ENCODE peak calls at places on chromosomes 12 and 14, in seven cellular contexts. Y, L, M, K, F, O and E are unnamed samples.

GRCh38 chr12:104285740-104286537 is 17.6 kb upstream of the EID3 start:
- DNase-seq in M (no peak), K (no peak), F (no peak), Y (peak), O (no peak), L (no peak), E (peak)

GRCh38 chr12:105228494-105228893 is 7.5 kb downstream of the APPL2 start:
- DNase-seq in F (no peak), O (peak), Y (no peak), M (peak), K (no peak), L (no peak), E (peak)

GRCh38 chr14:99964979-99965378 is 100.2 kb upstream of the EVL start:
- DNase-seq in F (no peak), L (no peak), Y (no peak), M (no peak), O (no peak), K (no peak), E (no peak)

GRCh38 chr14:96359959-96360358 is 3.2 kb downstream of the ATG2B start:
- DNase-seq in M (no peak), L (no peak), K (no peak), F (no peak), O (no peak), Y (no peak), E (no peak)

GRCh38 chr14:71320734-71321555 is 413.7 kb downstream of the PCNX1 start:
- DNase-seq in M (peak), F (peak), Y (peak), K (peak), L (peak), O (peak), E (peak)

GRCh38 chr14:75310295-75311059 is 31.8 kb downstream of the FOS start:
- DNase-seq in Y (no peak), O (peak), L (no peak), F (peak), K (peak), M (peak), E (no peak)

GRCh38 chr14:38210587-38211257 is 3.0 kb downstream of the SSTR1 start:
- DNase-seq in Y (no peak), F (peak), M (peak), K (peak), O (peak), L (no peak), E (peak)

GRCh38 chr14:51716610-51717009 is 64.9 kb downstream of the FRMD6 start:
- DNase-seq in K (no peak), L (no peak), F (no peak), O (no peak), Y (no peak), M (no peak), E (no peak)

GRCh38 chr12:39935839-39936238 is 170.0 kb downstream of the SLC2A13 start:
- DNase-seq in Y (no peak), F (no peak), K (no peak), M (no peak), O (no peak), L (no peak), E (no peak)

GRCh38 chr14:91484186-91484585 is 25.9 kb downstream of the PPP4R3A start:
- DNase-seq in L (no peak), F (peak), O (no peak), Y (peak), K (no peak), M (no peak), E (no peak)

GRCh38 chr12:106709068-106709511 is 65.4 kb upstream of the RIC8B start:
- DNase-seq in K (no peak), M (no peak), L (no peak), Y (no peak), F (peak), O (no peak), E (no peak)

GRCh38 chr12:77374687-77375086 is 309.3 kb upstream of the E2F7 start:
- DNase-seq in O (no peak), Y (no peak), K (no peak), M (no peak), L (no peak), F (no peak), E (no peak)

GRCh38 chr12:3119745-3120660 is 42.8 kb downstream of the TSPAN9 start:
- DNase-seq in K (no peak), F (no peak), Y (no peak), L (no peak), M (peak), O (peak), E (no peak)

GRCh38 chr12:24630446-24630845 is 318.5 kb downstream of the BCAT1 start:
- DNase-seq in Y (no peak), F (peak), M (no peak), O (no peak), K (no peak), L (no peak), E (no peak)

GRCh38 chr12:114954626-114955025 is 270.7 kb upstream of the TBX3 start:
- DNase-seq in K (no peak), Y (no peak), M (peak), F (no peak), L (no peak), O (no peak), E (no peak)

GRCh38 chr12:47133981-47134380 is 54.2 kb upstream of the AMIGO2 start:
- DNase-seq in O (no peak), F (no peak), L (no peak), Y (no peak), K (no peak), M (no peak), E (no peak)

GRCh38 chr12:106342397-106343212 is 14.9 kb upstream of the POLR3B start:
- DNase-seq in O (peak), K (no peak), M (peak), Y (no peak), F (no peak), L (no peak), E (no peak)

GRCh38 chr12:62438098-62438692 is 28.4 kb upstream of the MON2 start:
- DNase-seq in F (peak), M (peak), O (peak), L (no peak), Y (peak), K (peak), E (peak)

GRCh38 chr12:68489273-68489672 is 121.4 kb upstream of the RAP1B start:
- DNase-seq in F (no peak), Y (no peak), L (no peak), K (no peak), M (no peak), O (no peak), E (no peak)

DNA sequence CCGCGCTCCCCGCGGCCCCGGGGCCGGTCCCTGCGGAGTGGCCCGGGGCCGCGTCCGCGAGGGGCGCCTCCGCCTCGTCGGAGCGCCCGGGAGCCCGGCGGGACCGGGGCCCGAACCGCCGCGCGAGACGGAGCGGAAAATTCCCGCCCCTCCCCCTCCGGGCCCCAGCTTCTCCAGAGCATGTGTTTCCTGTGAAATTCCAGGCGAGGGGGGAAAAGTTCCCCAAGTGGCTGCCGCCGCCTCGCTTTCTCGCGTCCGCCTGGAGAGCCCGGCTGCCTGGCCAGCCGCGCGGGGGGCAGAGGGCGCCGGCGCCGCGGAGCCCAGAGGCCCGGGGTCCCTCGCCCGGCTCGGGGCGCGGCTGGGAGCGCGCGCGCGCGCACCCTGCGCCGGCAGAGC is 886 bp downstream of the CACNA1C start:
- DNase-seq in Y (no peak), O (no peak), M (peak), F (peak), L (no peak), K (no peak), E (no peak)
- TF ChIP-seq CTCF in Y (no peak), O (no peak), M (no peak), F (no peak), L (no peak), K (no peak), E (no peak)

GRCh38 chr12:85947286-85947685 is 73.2 kb downstream of the NTS start:
- DNase-seq in F (peak), O (no peak), L (no peak), K (no peak), Y (no peak), M (no peak), E (no peak)

GRCh38 chr12:85955127-85955526 is 81.0 kb downstream of the NTS start:
- DNase-seq in L (no peak), K (no peak), F (peak), Y (no peak), M (peak), O (no peak), E (no peak)

GRCh38 chr12:85948340-85948739 is 74.2 kb downstream of the NTS start:
- DNase-seq in F (no peak), L (no peak), M (no peak), K (no peak), O (no peak), Y (no peak), E (no peak)

GRCh38 chr12:85949253-85949652 is 75.2 kb downstream of the NTS start:
- DNase-seq in F (peak), Y (no peak), L (no peak), K (no peak), O (no peak), M (no peak), E (no peak)

DNA sequence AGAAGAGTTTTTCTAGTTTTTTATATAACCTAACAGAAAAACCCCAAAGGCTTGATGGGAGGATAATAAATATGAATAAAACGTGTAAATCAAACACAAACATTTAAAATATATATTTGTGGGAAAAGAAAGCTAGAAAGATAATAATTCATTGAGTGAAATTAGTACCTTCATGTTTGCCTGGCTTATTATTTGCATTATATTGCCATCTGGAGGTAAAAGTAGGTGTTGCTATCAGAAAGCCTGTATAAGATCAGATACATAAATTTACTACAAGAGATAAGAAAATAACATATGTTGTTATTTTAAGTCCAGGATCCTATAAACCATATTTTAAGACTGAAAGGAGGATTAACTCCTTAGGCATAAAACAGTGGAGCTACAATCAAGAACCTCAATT is 77.7 kb downstream of the NTS start:
- DNase-seq in M (peak), K (no peak), O (no peak), F (peak), Y (no peak), L (no peak), E (no peak)
- TF ChIP-seq CTCF in M (peak), K (peak), O (no peak), F (peak), Y (peak), L (no peak), E (peak)

GRCh38 chr12:96710127-96710745 is 196.8 kb upstream of the NEDD1 start:
- DNase-seq in L (no peak), O (no peak), Y (no peak), K (no peak), F (peak), M (no peak), E (no peak)
- TF ChIP-seq CTCF in L (no peak), O (no peak), Y (no peak), K (no peak), F (peak), M (no peak), E (no peak)

DNA sequence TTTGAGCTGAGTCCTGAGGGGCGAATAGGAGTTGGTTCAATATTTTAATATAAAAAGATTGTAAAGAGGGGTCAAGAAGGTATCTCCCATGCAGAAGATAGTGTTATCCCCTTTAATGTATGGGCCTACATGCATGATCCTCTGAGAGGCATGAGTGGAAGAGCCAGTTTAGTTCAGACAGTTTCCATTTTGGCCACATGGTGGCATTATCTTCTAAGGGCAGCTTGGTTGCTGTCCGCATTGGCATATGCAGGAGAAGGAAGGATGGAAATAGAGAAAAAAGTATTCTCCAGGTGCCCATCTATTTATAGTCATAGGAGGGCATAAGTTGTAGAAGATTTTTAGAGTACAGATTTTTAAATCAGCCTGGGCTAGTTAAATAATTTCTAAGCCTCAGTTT is 5.4 kb downstream of the SAMD4A start:
- DNase-seq in O (no peak), M (peak), Y (peak), F (peak), K (no peak), L (no peak), E (no peak)
- TF ChIP-seq CTCF in O (peak), M (peak), Y (peak), F (peak), K (peak), L (no peak), E (peak)

GRCh38 chr12:64609543-64610091 is 678 bp upstream of the RASSF3 start:
- DNase-seq in M (peak), Y (peak), L (no peak), K (no peak), F (no peak), O (no peak), E (no peak)

GRCh38 chr12:64611430-64612286 is 1.4 kb downstream of the RASSF3 start:
- DNase-seq in O (peak), K (no peak), F (no peak), L (no peak), M (peak), Y (peak), E (no peak)

GRCh38 chr12:64608901-64609542 is 1.3 kb upstream of the RASSF3 start:
- DNase-seq in M (peak), L (peak), F (peak), O (peak), Y (peak), K (no peak), E (peak)

GRCh38 chr12:64610092-64610659 is at the start of gene RASSF3:
- DNase-seq in F (peak), L (peak), O (peak), M (peak), Y (peak), K (no peak), E (peak)

GRCh38 chr12:64610660-64611429 is 550 bp downstream of the RASSF3 start:
- DNase-seq in Y (peak), F (peak), O (peak), M (peak), L (peak), K (no peak), E (peak)
- TF ChIP-seq CTCF in Y (no peak), F (no peak), O (no peak), M (no peak), L (no peak), K (no peak), E (no peak)

GRCh38 chr14:26163761-26164160 is 434.1 kb downstream of the NOVA1 start:
- DNase-seq in M (peak), K (no peak), O (no peak), Y (no peak), F (peak), L (no peak), E (no peak)
- TF ChIP-seq CTCF in M (peak), K (peak), O (peak), Y (peak), F (peak), L (no peak), E (peak)

GRCh38 chr12:30515351-30515750 is 180.3 kb downstream of the IPO8 start:
- DNase-seq in K (no peak), F (peak), L (no peak), O (peak), Y (peak), M (peak), E (no peak)
- TF ChIP-seq CTCF in K (peak), F (peak), L (no peak), O (peak), Y (peak), M (peak), E (no peak)

DNA sequence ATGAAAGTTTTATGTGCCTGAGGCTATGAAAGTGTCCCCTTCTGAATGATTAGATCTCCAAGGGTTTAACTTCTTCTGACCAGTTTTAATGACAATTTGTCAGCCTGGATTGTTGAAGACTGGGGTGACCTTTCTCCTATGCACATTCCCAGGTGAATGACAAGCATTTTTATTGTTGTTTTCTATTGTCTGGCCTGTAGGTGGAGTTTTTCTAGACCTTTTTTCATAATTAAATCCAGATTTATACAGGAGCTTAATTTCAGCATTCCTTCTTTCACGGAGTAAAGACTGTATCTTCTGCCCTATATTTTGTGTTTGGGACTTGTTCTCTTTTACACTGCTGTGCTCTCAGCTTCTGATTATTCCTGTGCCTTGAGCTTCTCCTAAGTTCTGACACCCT is 125.0 kb upstream of the FAR2 start:
- DNase-seq in F (peak), K (no peak), L (no peak), Y (no peak), M (no peak), O (no peak), E (no peak)
- TF ChIP-seq CTCF in F (peak), K (no peak), L (no peak), Y (peak), M (peak), O (peak), E (no peak)